ENCODE peak calls at places on chromosomes 7 and 10, in four cellular contexts. One of them, this sample, is unnamed.

GRCh38 chr10:89518876-89519842 is 16.2 kb downstream of the SLC16A12 start:
- DNase-seq in heart left ventricle: peak; percentile 59
- DNase-seq in endothelial cell of umbilical vein: no peak
- DNase-seq in H1: no peak
- DNase-seq in this sample: peak; percentile 46

GRCh38 chr7:18498327-18498726 is 2.8 kb downstream of the HDAC9 start:
- DNase-seq in heart left ventricle: no peak
- DNase-seq in endothelial cell of umbilical vein: no peak
- DNase-seq in H1: no peak
- DNase-seq in this sample: no peak

GRCh38 chr10:44395396-44395795 is 10.5 kb upstream of the CXCL12 start:
- DNase-seq in H1: no peak
- DNase-seq in endothelial cell of umbilical vein: no peak
- DNase-seq in heart left ventricle: no peak
- DNase-seq in this sample: peak; percentile 2

GRCh38 chr7:135263321-135263970 is 29.8 kb downstream of the STRA8 start:
- DNase-seq in H1: no peak
- DNase-seq in endothelial cell of umbilical vein: no peak
- DNase-seq in heart left ventricle: no peak
- DNase-seq in this sample: no peak

GRCh38 chr7:66634816-66635215 is 6.1 kb downstream of the KCTD7 start:
- DNase-seq in endothelial cell of umbilical vein: no peak
- DNase-seq in heart left ventricle: no peak
- DNase-seq in H1: no peak
- DNase-seq in this sample: no peak

GRCh38 chr7:106659369-106659962 is 1.5 kb downstream of the CCDC71L start:
- DNase-seq in H1: no peak
- DNase-seq in endothelial cell of umbilical vein: no peak
- DNase-seq in heart left ventricle: no peak
- DNase-seq in this sample: no peak

GRCh38 chr10:13271552-13272163 is 28.2 kb downstream of the PHYH start:
- DNase-seq in H1: peak; percentile 91
- DNase-seq in heart left ventricle: peak; percentile 33
- DNase-seq in endothelial cell of umbilical vein: peak; percentile 14
- DNase-seq in this sample: peak; percentile 22

GRCh38 chr7:83640731-83641533 is 8.0 kb downstream of the SEMA3E start:
- DNase-seq in H1: no peak
- DNase-seq in endothelial cell of umbilical vein: no peak
- DNase-seq in heart left ventricle: no peak
- DNase-seq in this sample: no peak

GRCh38 chr7:79211724-79212123 is 241.7 kb downstream of the MAGI2 start:
- DNase-seq in H1: no peak
- DNase-seq in endothelial cell of umbilical vein: no peak
- DNase-seq in heart left ventricle: no peak
- DNase-seq in this sample: no peak

GRCh38 chr7:151844080-151844827 is 32.7 kb downstream of the PRKAG2 start:
- DNase-seq in H1: no peak
- DNase-seq in endothelial cell of umbilical vein: no peak
- DNase-seq in heart left ventricle: no peak
- DNase-seq in this sample: no peak

DNA sequence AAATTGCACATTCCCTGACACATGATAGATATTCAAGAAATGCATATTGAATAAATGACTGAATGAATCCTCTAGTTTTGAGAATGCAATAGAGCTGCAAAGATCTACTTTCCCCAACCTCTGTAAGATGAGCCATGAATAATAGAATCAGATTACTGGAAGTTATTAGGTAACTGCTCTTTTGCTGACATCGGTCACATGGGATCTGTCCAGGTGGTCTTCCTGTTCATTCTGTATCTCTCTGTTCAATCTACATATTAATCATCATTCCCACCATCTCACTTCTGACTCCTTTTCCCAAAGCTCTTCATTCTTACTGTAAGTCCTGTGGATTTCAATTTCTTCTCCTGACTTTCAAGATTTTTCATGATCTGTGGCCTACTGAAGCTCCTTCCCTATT is 638.6 kb downstream of the SORCS1 start:
- DNase-seq in endothelial cell of umbilical vein: no peak
- DNase-seq in H1: no peak
- DNase-seq in heart left ventricle: no peak
- DNase-seq in this sample: no peak
- TF ChIP-seq POLR2A in endothelial cell of umbilical vein: no peak
- TF ChIP-seq POLR2A in H1: no peak
- TF ChIP-seq POLR2A in heart left ventricle: no peak
- TF ChIP-seq POLR2A in this sample: no peak

GRCh38 chr10:86862786-86863185 is 94.6 kb downstream of the MMRN2 start:
- DNase-seq in heart left ventricle: no peak
- DNase-seq in H1: no peak
- DNase-seq in endothelial cell of umbilical vein: no peak
- DNase-seq in this sample: no peak
- H3K4me1 ChIP-seq in heart left ventricle: peaks cover 25% of the 10 kb centered on the region
- H3K4me1 ChIP-seq in H1: peaks cover 44% of the 10 kb centered on the region
- H3K4me1 ChIP-seq in endothelial cell of umbilical vein: peaks cover 3% of the 10 kb centered on the region
- H3K4me1 ChIP-seq in this sample: peaks cover 5% of the 10 kb centered on the region

DNA sequence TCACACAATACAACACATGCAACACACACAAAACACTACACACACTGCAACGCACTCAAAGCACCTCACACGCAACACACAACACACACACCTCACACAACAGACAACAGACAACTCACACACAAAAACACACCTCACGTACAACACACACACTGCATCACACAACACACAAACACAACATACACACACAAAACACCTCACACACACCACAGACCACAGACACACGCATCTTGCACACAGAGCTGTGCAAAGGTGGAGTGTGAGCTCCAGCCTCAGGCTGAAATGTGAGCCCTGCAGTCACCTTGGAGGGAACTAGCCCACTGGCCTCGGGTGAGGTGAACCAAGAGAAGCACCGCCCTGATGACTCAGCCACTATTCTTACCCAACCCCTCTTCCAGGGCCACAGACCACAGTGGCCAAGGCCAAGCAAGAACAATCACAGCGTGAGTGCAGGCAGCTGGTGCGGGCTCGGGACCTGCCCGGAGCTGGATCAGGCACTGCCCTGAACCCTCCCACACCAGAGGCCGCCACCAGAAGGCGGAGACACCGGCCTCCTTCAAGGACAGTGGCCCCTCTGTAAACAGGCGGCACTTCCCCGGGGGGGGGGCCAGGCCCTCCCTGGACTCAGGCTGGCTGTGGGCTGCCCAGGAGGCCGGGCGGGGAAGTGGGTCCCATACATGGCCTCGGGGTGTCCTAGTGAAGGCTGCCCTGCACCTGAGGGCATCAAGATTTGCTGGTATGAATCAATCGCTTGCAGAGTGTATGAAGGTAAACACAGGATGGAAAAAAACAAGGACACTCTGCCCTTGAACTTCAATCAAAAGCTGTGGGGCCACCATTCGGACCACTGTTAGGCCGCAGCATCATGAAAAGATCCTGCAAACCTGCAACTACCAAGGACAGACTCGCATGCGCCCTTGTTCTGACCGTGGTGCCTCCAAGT is 106.7 kb downstream of the TNS3 start:
- DNase-seq in heart left ventricle: peak; percentile 95
- DNase-seq in endothelial cell of umbilical vein: peak; percentile 54
- DNase-seq in H1: no peak
- DNase-seq in this sample: peak; percentile 83
- TF ChIP-seq POLR2A in heart left ventricle: no peak
- TF ChIP-seq POLR2A in endothelial cell of umbilical vein: no peak
- TF ChIP-seq POLR2A in H1: no peak
- TF ChIP-seq POLR2A in this sample: no peak

DNA sequence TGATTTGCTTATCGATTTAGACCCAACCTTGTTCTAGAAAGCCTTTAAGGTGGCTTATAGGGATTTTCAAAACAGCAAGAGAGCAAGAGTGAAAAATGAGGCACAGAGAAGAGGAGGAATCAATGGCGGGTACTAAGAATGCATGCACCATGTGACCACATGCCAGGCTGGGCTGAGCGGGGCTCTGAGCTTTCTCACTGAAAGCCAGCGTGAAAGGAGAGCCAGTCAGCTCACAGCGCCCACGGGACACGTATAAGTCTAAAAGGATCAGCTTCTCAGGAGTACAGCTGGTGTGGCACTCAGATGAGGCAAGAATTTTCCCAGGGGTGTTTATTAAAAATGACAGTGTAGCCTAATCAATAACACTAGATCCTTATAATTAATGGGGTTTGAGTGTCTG is 114.3 kb downstream of the SLIT1 start:
- DNase-seq in endothelial cell of umbilical vein: no peak
- DNase-seq in heart left ventricle: no peak
- DNase-seq in H1: no peak
- DNase-seq in this sample: no peak
- H3K4me1 ChIP-seq in endothelial cell of umbilical vein: no peaks in the 10 kb centered on the region
- H3K4me1 ChIP-seq in heart left ventricle: no peaks in the 10 kb centered on the region
- H3K4me1 ChIP-seq in H1: peaks cover 2% of the 10 kb centered on the region
- H3K4me1 ChIP-seq in this sample: no peaks in the 10 kb centered on the region

DNA sequence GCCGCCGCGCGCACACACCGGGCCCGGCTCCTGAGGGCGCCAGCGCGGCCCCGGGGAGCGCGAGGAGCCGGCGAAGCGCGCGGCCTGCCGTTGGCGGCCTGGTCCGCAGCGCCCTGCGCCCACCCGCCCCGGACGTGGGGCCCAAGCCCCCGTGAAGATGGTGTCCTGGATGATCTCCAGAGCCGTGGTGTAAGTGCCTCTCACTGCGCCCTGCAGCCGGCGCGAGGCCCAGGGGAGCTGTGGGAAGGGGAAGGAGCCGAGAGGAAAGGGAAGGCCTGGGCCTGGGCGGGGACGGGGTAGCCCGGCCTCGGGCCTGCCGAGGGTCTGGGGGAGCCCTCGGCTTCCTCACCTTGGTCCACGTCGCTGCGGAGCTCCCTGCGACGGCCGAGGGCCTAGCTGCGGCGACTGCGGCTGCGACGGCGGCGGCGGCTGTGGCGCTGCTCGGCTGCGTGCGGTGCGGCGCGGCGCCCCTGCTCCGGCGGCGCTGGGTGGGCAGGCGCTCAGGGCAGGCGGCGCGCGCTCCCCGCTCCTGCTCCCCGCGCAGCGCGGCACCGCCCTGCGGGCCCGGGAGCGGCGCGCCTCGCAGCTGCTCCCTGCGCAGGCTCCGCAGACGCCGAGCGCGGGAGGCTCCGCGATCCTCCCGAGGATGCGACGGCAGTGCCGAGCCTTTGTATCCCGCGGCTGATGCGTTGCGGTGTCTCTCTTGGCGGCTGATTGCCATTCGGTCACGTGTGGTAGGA is at the start of gene REEP3:
- DNase-seq in heart left ventricle: peak; percentile 76
- DNase-seq in H1: peak; percentile 85
- DNase-seq in endothelial cell of umbilical vein: peak; percentile 80
- DNase-seq in this sample: peak; percentile 67
- TF ChIP-seq POLR2A in heart left ventricle: no peak
- TF ChIP-seq POLR2A in H1: peak; percentile 93
- TF ChIP-seq POLR2A in endothelial cell of umbilical vein: peak; percentile 74
- TF ChIP-seq POLR2A in this sample: peak; percentile 77